ENCODE peak calls at places on chromosome 3, in four cellular contexts. One of them, this sample, is unnamed.

GRCh38 chr3:97793415-97794019 is 28.3 kb upstream of the CRYBG3 start:
- DNase-seq in dorsolateral prefrontal cortex: no peak
- DNase-seq in DND-41: peak; percentile 24
- DNase-seq in Calu3: peak; percentile 22
- DNase-seq in this sample: no peak

GRCh38 chr3:120364821-120365220 is 15.7 kb upstream of the LRRC58 start:
- DNase-seq in dorsolateral prefrontal cortex: no peak
- DNase-seq in DND-41: no peak
- DNase-seq in Calu3: no peak
- DNase-seq in this sample: no peak

GRCh38 chr3:51691021-51691420 is 15.8 kb upstream of the GRM2 start:
- DNase-seq in dorsolateral prefrontal cortex: no peak
- DNase-seq in DND-41: no peak
- DNase-seq in Calu3: no peak
- DNase-seq in this sample: no peak

GRCh38 chr3:160622263-160623045 is 54.5 kb upstream of the ARL14 start:
- DNase-seq in dorsolateral prefrontal cortex: no peak
- DNase-seq in DND-41: no peak
- DNase-seq in Calu3: no peak
- DNase-seq in this sample: no peak

GRCh38 chr3:159593927-159594605 is 394.6 kb upstream of the IL12A start:
- DNase-seq in dorsolateral prefrontal cortex: no peak
- DNase-seq in DND-41: no peak
- DNase-seq in Calu3: no peak
- DNase-seq in this sample: peak; percentile 52

GRCh38 chr3:184168363-184169120 is 6.1 kb upstream of the AP2M1 start:
- DNase-seq in dorsolateral prefrontal cortex: no peak
- DNase-seq in DND-41: no peak
- DNase-seq in Calu3: no peak
- DNase-seq in this sample: no peak

GRCh38 chr3:182212479-182213076 is 500.9 kb downstream of the SOX2 start:
- DNase-seq in dorsolateral prefrontal cortex: no peak
- DNase-seq in DND-41: no peak
- DNase-seq in Calu3: peak; percentile 92
- DNase-seq in this sample: no peak

GRCh38 chr3:87182023-87182422 is 45.1 kb upstream of the CHMP2B start:
- DNase-seq in dorsolateral prefrontal cortex: no peak
- DNase-seq in DND-41: no peak
- DNase-seq in Calu3: no peak
- DNase-seq in this sample: no peak

GRCh38 chr3:155560594-155560993 is 184.3 kb downstream of the PLCH1 start:
- DNase-seq in dorsolateral prefrontal cortex: no peak
- DNase-seq in DND-41: no peak
- DNase-seq in Calu3: no peak
- DNase-seq in this sample: no peak

GRCh38 chr3:114418724-114419543 is 125.1 kb downstream of the TIGIT start:
- DNase-seq in dorsolateral prefrontal cortex: no peak
- DNase-seq in DND-41: peak; percentile 14
- DNase-seq in Calu3: no peak
- DNase-seq in this sample: no peak

GRCh38 chr3:33722186-33722585 is 4.1 kb upstream of the CLASP2 start:
- DNase-seq in dorsolateral prefrontal cortex: no peak
- DNase-seq in DND-41: no peak
- DNase-seq in Calu3: no peak
- DNase-seq in this sample: no peak

GRCh38 chr3:9346141-9346540 is 16.7 kb upstream of the THUMPD3 start:
- DNase-seq in dorsolateral prefrontal cortex: no peak
- DNase-seq in DND-41: no peak
- DNase-seq in Calu3: no peak
- DNase-seq in this sample: no peak

GRCh38 chr3:186598108-186598784 is 14.6 kb upstream of the AHSG start:
- DNase-seq in dorsolateral prefrontal cortex: no peak
- DNase-seq in DND-41: no peak
- DNase-seq in Calu3: peak; percentile 61
- DNase-seq in this sample: no peak

GRCh38 chr3:148698190-148698806 is 595 bp downstream of the AGTR1 start:
- DNase-seq in dorsolateral prefrontal cortex: no peak
- DNase-seq in DND-41: no peak
- DNase-seq in Calu3: no peak
- DNase-seq in this sample: no peak

GRCh38 chr3:172367205-172368105 is 80.8 kb downstream of the GHSR start:
- DNase-seq in dorsolateral prefrontal cortex: no peak
- DNase-seq in DND-41: no peak
- DNase-seq in Calu3: no peak
- DNase-seq in this sample: no peak

GRCh38 chr3:112377418-112378071 is 44.6 kb downstream of the CD200 start:
- DNase-seq in dorsolateral prefrontal cortex: no peak
- DNase-seq in DND-41: no peak
- DNase-seq in Calu3: no peak
- DNase-seq in this sample: no peak

GRCh38 chr3:155804298-155804697 is 1.8 kb downstream of the C3orf33 start:
- DNase-seq in dorsolateral prefrontal cortex: no peak
- DNase-seq in DND-41: no peak
- DNase-seq in Calu3: no peak
- DNase-seq in this sample: no peak

GRCh38 chr3:71031914-71032521 is 551.5 kb downstream of the FOXP1 start:
- DNase-seq in dorsolateral prefrontal cortex: no peak
- DNase-seq in DND-41: no peak
- DNase-seq in Calu3: no peak
- DNase-seq in this sample: no peak

GRCh38 chr3:173826901-173827609 is 429.5 kb downstream of the NLGN1 start:
- DNase-seq in dorsolateral prefrontal cortex: no peak
- DNase-seq in DND-41: no peak
- DNase-seq in Calu3: no peak
- DNase-seq in this sample: no peak

GRCh38 chr3:152402698-152403456 is 134.1 kb downstream of the MBNL1 start:
- DNase-seq in dorsolateral prefrontal cortex: no peak
- DNase-seq in DND-41: no peak
- DNase-seq in Calu3: no peak
- DNase-seq in this sample: no peak

GRCh38 chr3:193732391-193732790 is 139.4 kb downstream of the OPA1 start:
- DNase-seq in dorsolateral prefrontal cortex: no peak
- DNase-seq in DND-41: no peak
- DNase-seq in Calu3: peak; percentile 64
- DNase-seq in this sample: no peak

GRCh38 chr3:4993276-4994143 is 14.3 kb downstream of the BHLHE40 start:
- DNase-seq in dorsolateral prefrontal cortex: no peak
- DNase-seq in DND-41: no peak
- DNase-seq in Calu3: no peak
- DNase-seq in this sample: no peak

GRCh38 chr3:156787926-156788663 is 38.1 kb upstream of the LEKR1 start:
- DNase-seq in dorsolateral prefrontal cortex: no peak
- DNase-seq in DND-41: no peak
- DNase-seq in Calu3: peak; percentile 17
- DNase-seq in this sample: no peak

GRCh38 chr3:14548321-14548729 is 8.2 kb upstream of the GRIP2 start:
- DNase-seq in dorsolateral prefrontal cortex: peak; percentile 51
- DNase-seq in DND-41: peak; percentile 63
- DNase-seq in Calu3: peak; percentile 59
- DNase-seq in this sample: peak; percentile 77

GRCh38 chr3:29759443-29760033 is 478.7 kb downstream of the RBMS3 start:
- DNase-seq in dorsolateral prefrontal cortex: no peak
- DNase-seq in DND-41: no peak
- DNase-seq in Calu3: no peak
- DNase-seq in this sample: no peak

GRCh38 chr3:130929827-130930226 is 35.9 kb downstream of the ATP2C1 start:
- DNase-seq in dorsolateral prefrontal cortex: no peak
- DNase-seq in DND-41: no peak
- DNase-seq in Calu3: no peak
- DNase-seq in this sample: no peak

GRCh38 chr3:99789322-99789721 is 28.3 kb upstream of the CMSS1 start:
- DNase-seq in dorsolateral prefrontal cortex: peak; percentile 35
- DNase-seq in DND-41: peak; percentile 18
- DNase-seq in Calu3: peak; percentile 41
- DNase-seq in this sample: peak; percentile 28

GRCh38 chr3:143596957-143597642 is 251.2 kb downstream of the SLC9A9 start:
- DNase-seq in dorsolateral prefrontal cortex: no peak
- DNase-seq in DND-41: no peak
- DNase-seq in Calu3: no peak
- DNase-seq in this sample: no peak

GRCh38 chr3:9778102-9778501 is 8.4 kb upstream of the CAMK1 start:
- DNase-seq in dorsolateral prefrontal cortex: no peak
- DNase-seq in DND-41: no peak
- DNase-seq in Calu3: no peak
- DNase-seq in this sample: no peak

GRCh38 chr3:137992592-137992991 is 17.4 kb upstream of the CLDN18 start:
- DNase-seq in dorsolateral prefrontal cortex: no peak
- DNase-seq in DND-41: no peak
- DNase-seq in Calu3: no peak
- DNase-seq in this sample: no peak

GRCh38 chr3:184259878-184260570 is 1.3 kb downstream of the CAMK2N2 start:
- DNase-seq in dorsolateral prefrontal cortex: no peak
- DNase-seq in DND-41: no peak
- DNase-seq in Calu3: peak; percentile 66
- DNase-seq in this sample: peak; percentile 59

GRCh38 chr3:128858167-128858566 is 21.3 kb upstream of the ACAD9 start:
- DNase-seq in dorsolateral prefrontal cortex: no peak
- DNase-seq in DND-41: no peak
- DNase-seq in Calu3: no peak
- DNase-seq in this sample: no peak

GRCh38 chr3:168426196-168426595 is 330.5 kb upstream of the GOLIM4 start:
- DNase-seq in dorsolateral prefrontal cortex: no peak
- DNase-seq in DND-41: no peak
- DNase-seq in Calu3: no peak
- DNase-seq in this sample: no peak

GRCh38 chr3:159672728-159673471 is 315.7 kb upstream of the IL12A start:
- DNase-seq in dorsolateral prefrontal cortex: no peak
- DNase-seq in DND-41: no peak
- DNase-seq in Calu3: no peak
- DNase-seq in this sample: no peak

GRCh38 chr3:126476976-126477330 is 1.3 kb upstream of the ZXDC start:
- DNase-seq in dorsolateral prefrontal cortex: no peak
- DNase-seq in DND-41: no peak
- DNase-seq in Calu3: no peak
- DNase-seq in this sample: no peak

GRCh38 chr3:69273895-69274294 is 112.0 kb downstream of the FRMD4B start:
- DNase-seq in dorsolateral prefrontal cortex: no peak
- DNase-seq in DND-41: no peak
- DNase-seq in Calu3: no peak
- DNase-seq in this sample: no peak

GRCh38 chr3:49745986-49746385 is 22.2 kb upstream of the GMPPB start:
- DNase-seq in dorsolateral prefrontal cortex: no peak
- DNase-seq in DND-41: no peak
- DNase-seq in Calu3: no peak
- DNase-seq in this sample: no peak

DNA sequence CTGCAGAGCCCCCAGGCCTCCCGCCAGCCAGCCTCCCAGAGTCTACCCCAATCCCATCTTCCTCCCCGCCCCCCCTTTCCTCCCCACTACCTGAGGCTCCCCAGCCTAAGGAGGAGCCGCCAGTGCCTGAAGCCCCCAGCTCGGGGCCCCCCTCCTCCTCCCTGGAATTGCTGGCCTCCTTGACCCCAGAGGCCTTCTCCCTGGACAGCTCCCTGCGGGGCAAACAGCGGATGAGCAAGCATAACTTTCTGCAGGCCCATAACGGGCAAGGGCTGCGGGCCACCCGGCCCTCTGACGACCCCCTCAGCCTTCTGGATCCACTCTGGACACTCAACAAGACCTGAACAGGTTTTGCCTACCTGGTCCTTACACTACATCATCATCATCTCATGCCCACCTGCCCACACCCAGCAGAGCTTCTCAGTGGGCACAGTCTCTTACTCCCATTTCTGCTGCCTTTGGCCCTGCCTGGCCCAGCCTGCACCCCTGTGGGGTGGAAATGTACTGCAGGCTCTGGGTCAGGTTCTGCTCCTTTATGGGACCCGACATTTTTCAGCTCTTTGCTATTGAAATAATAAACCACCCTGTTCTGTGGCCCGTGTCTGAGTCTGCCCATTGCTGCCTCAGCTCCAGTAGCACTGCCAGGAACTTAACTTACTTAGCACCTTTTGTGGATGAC is 32.2 kb downstream of the PTPN23 start:
- DNase-seq in dorsolateral prefrontal cortex: no peak
- DNase-seq in DND-41: no peak
- DNase-seq in Calu3: no peak
- DNase-seq in this sample: no peak
- TF ChIP-seq CTCF in dorsolateral prefrontal cortex: no peak
- TF ChIP-seq CTCF in DND-41: peak; percentile 17
- TF ChIP-seq CTCF in Calu3: no peak
- TF ChIP-seq CTCF in this sample: no peak

GRCh38 chr3:16828815-16829214 is 55.9 kb upstream of the PLCL2 start:
- DNase-seq in dorsolateral prefrontal cortex: no peak
- DNase-seq in DND-41: no peak
- DNase-seq in Calu3: peak; percentile 47
- DNase-seq in this sample: peak; percentile 43
- TF ChIP-seq CTCF in dorsolateral prefrontal cortex: no peak
- TF ChIP-seq CTCF in DND-41: no peak
- TF ChIP-seq CTCF in Calu3: no peak
- TF ChIP-seq CTCF in this sample: peak; percentile 48

DNA sequence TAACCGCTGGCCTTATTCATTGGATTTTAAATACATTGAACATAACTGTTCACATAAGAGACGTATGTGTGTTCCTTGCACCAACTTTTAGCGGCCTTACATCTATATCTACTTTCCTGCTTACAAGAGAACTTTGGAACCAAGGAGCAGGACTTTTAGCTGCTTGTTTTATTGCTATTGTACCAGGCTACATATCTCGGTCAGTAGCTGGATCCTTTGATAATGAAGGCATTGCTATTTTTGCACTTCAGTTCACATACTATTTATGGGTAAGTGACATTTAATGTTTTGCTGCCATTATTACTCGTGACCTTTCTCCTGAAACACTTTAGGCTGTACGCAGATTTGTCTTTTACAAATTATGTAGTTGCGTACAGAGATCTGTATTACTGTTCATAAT is 47.1 kb downstream of the STT3B start:
- DNase-seq in dorsolateral prefrontal cortex: no peak
- DNase-seq in DND-41: no peak
- DNase-seq in Calu3: no peak
- DNase-seq in this sample: no peak
- TF ChIP-seq CTCF in dorsolateral prefrontal cortex: no peak
- TF ChIP-seq CTCF in DND-41: no peak
- TF ChIP-seq CTCF in Calu3: no peak
- TF ChIP-seq CTCF in this sample: no peak

GRCh38 chr3:108281670-108282069 is 14.7 kb upstream of the HHLA2 start:
- DNase-seq in dorsolateral prefrontal cortex: no peak
- DNase-seq in DND-41: no peak
- DNase-seq in Calu3: no peak
- DNase-seq in this sample: no peak

GRCh38 chr3:108287146-108287545 is 9.2 kb upstream of the HHLA2 start:
- DNase-seq in dorsolateral prefrontal cortex: no peak
- DNase-seq in DND-41: no peak
- DNase-seq in Calu3: no peak
- DNase-seq in this sample: no peak

GRCh38 chr3:108283006-108283405 is 13.3 kb upstream of the HHLA2 start:
- DNase-seq in dorsolateral prefrontal cortex: no peak
- DNase-seq in DND-41: no peak
- DNase-seq in Calu3: no peak
- DNase-seq in this sample: no peak

GRCh38 chr3:108283989-108284388 is 12.4 kb upstream of the HHLA2 start:
- DNase-seq in dorsolateral prefrontal cortex: no peak
- DNase-seq in DND-41: no peak
- DNase-seq in Calu3: no peak
- DNase-seq in this sample: no peak

GRCh38 chr3:108285176-108285575 is 11.2 kb upstream of the HHLA2 start:
- DNase-seq in dorsolateral prefrontal cortex: no peak
- DNase-seq in DND-41: no peak
- DNase-seq in Calu3: no peak
- DNase-seq in this sample: no peak
- TF ChIP-seq CTCF in dorsolateral prefrontal cortex: no peak
- TF ChIP-seq CTCF in DND-41: no peak
- TF ChIP-seq CTCF in Calu3: no peak
- TF ChIP-seq CTCF in this sample: no peak

This sample was measured in endothelial cell.